ENCODE peak calls at places on chromosomes 13 and 19, in six cellular contexts. U is fibroblast of the conjunctiva, C is gastrocnemius medialis, M is NAMALWA, P is C1 segment of cervical spinal cord, I is right cardiac atrium. N is an unnamed sample.

GRCh38 chr13:23619073-23619855 is 49.1 kb downstream of the TNFRSF19 start:
- DNase-seq in U (no peak), C (no peak), M (no peak), P (no peak), I (no peak), N (no peak)

GRCh38 chr19:38658462-38659306 is 11.2 kb downstream of the ACTN4 start:
- DNase-seq in U (peak), C (peak), M (no peak), P (no peak), I (no peak), N (peak)

GRCh38 chr19:49614096-49614857 is 23.3 kb downstream of the PRR12 start:
- DNase-seq in U (no peak), C (no peak), M (no peak), P (no peak), I (peak), N (no peak)

GRCh38 chr13:50140742-50141659 is 125.8 kb downstream of the KCNRG start:
- DNase-seq in U (no peak), C (no peak), M (no peak), P (no peak), I (no peak), N (no peak)

GRCh38 chr19:54481326-54481930 is 8.3 kb upstream of the CDC42EP5 start:
- DNase-seq in U (no peak), C (no peak), M (peak), P (no peak), I (no peak), N (no peak)

GRCh38 chr13:24662195-24663088 is 17.8 kb upstream of the ATP12A start:
- DNase-seq in U (no peak), C (no peak), M (no peak), P (no peak), I (no peak), N (no peak)

GRCh38 chr13:111289251-111289650 is 31.2 kb upstream of the TEX29 start:
- DNase-seq in U (no peak), C (no peak), M (no peak), P (no peak), I (no peak), N (no peak)

GRCh38 chr19:51094696-51095279 is 12.1 kb upstream of the KLK14 start:
- DNase-seq in U (no peak), C (no peak), M (peak), P (no peak), I (peak), N (no peak)

GRCh38 chr13:100657881-100658315 is 16.7 kb downstream of the TMTC4 start:
- DNase-seq in U (no peak), C (no peak), M (no peak), P (peak), I (no peak), N (no peak)

GRCh38 chr19:16283103-16283469 is 41.5 kb upstream of the KLF2 start:
- DNase-seq in U (no peak), C (no peak), M (no peak), P (no peak), I (no peak), N (no peak)